ENCODE peak calls at places on chromosome 20, in ten cellular contexts. K is NCI-H2107; M is NAMALWA; V is RPMI8226; U is activated naive CD8-positive, alpha-beta T cell treated with anti-CD3 and anti-CD28 coated beads, Interleukin-2, amount 50 U/mL, for 16 hours; X is stimulated activated CD4-positive, alpha-beta T cell treated with anti-CD3 and anti-CD28 coated beads, Interleukin-2, amount 100 ng/mL, for 48 hours; Q is renal cortical epithelial cell; N is stimulated activated CD8-positive, alpha-beta memory T cell treated with anti-CD3 and anti-CD28 coated beads, Interleukin-7, amount 100 ng/mL, for 1 hour; F is kidney epithelial cell; L is iris pigment epithelial cell. H is an unnamed sample.

GRCh38 chr20:24783631-24784492 is 165.2 kb upstream of the CST7 start:
- DNase-seq in L (no peak), X (no peak), K (no peak), V (peak), M (peak), F (no peak), U (no peak), Q (no peak), N (no peak), H (no peak)

GRCh38 chr20:20549699-20550098 is 162.7 kb downstream of the RALGAPA2 start:
- DNase-seq in U (no peak), X (no peak), M (no peak), L (peak), Q (peak), V (no peak), N (no peak), K (no peak), F (peak), H (no peak)

GRCh38 chr20:50121858-50122271 is 8.9 kb upstream of the UBE2V1 start:
- DNase-seq in V (no peak), Q (no peak), X (no peak), L (peak), M (peak), N (no peak), U (no peak), K (no peak), F (no peak), H (no peak)

GRCh38 chr20:31819083-31819784 is at the start of gene MYLK2:
- DNase-seq in Q (no peak), U (no peak), L (no peak), X (no peak), K (no peak), V (no peak), N (no peak), F (no peak), M (no peak), H (no peak)

GRCh38 chr20:23257106-23257761 is 93.4 kb upstream of the NXT1 start:
- DNase-seq in Q (peak), U (no peak), K (no peak), N (no peak), V (peak), M (no peak), F (no peak), X (no peak), L (peak), H (no peak)

GRCh38 chr20:6007529-6008103 is 46.2 kb downstream of the LRRN4 start:
- DNase-seq in K (no peak), M (no peak), V (no peak), F (no peak), L (peak), N (no peak), X (no peak), U (no peak), Q (peak), H (no peak)

GRCh38 chr20:33311989-33312388 is 29.0 kb downstream of the BPIFB1 start:
- DNase-seq in K (no peak), L (no peak), X (no peak), Q (no peak), U (no peak), M (no peak), N (no peak), V (no peak), F (no peak), H (no peak)

GRCh38 chr20:45392733-45393132 is 14.6 kb upstream of the TP53TG5 start:
- DNase-seq in L (no peak), U (no peak), F (no peak), N (no peak), X (no peak), Q (no peak), M (no peak), V (no peak), K (no peak), H (no peak)

GRCh38 chr20:38092260-38092857 is 58.8 kb downstream of the RPRD1B start:
- DNase-seq in N (no peak), L (no peak), Q (no peak), X (no peak), U (no peak), F (no peak), M (no peak), K (no peak), V (no peak), H (no peak)

GRCh38 chr20:25499855-25500434 is 85.4 kb downstream of the NINL start:
- DNase-seq in L (no peak), N (no peak), F (no peak), U (no peak), M (peak), V (no peak), Q (no peak), X (no peak), K (no peak), H (no peak)

GRCh38 chr20:20276806-20277530 is 90.9 kb upstream of the INSM1 start:
- DNase-seq in M (no peak), N (no peak), Q (no peak), K (no peak), U (no peak), F (no peak), X (no peak), V (no peak), L (no peak), H (no peak)

GRCh38 chr20:24531626-24532419 is 62.4 kb downstream of the SYNDIG1 start:
- DNase-seq in K (no peak), Q (no peak), N (no peak), U (no peak), M (no peak), F (no peak), V (no peak), L (no peak), X (no peak), H (no peak)

GRCh38 chr20:32798046-32798985 is 21.4 kb upstream of the MAPRE1 start:
- DNase-seq in F (no peak), Q (no peak), N (no peak), K (no peak), L (no peak), M (no peak), V (no peak), X (no peak), U (no peak), H (no peak)

GRCh38 chr20:57665589-57665971 is 44.2 kb downstream of the PMEPA1 start:
- DNase-seq in X (no peak), U (no peak), Q (no peak), M (no peak), L (no peak), F (no peak), N (no peak), K (no peak), V (no peak), H (no peak)

GRCh38 chr20:54219751-54220426 is 12.0 kb downstream of the PFDN4 start:
- DNase-seq in M (peak), V (peak), K (no peak), L (peak), N (no peak), X (no peak), U (no peak), Q (peak), F (no peak), H (no peak)

GRCh38 chr20:63626424-63627128 is at the start of gene GMEB2:
- DNase-seq in Q (no peak), N (peak), U (no peak), F (no peak), M (no peak), X (peak), V (peak), K (peak), L (no peak), H (peak)

GRCh38 chr20:40766790-40767529 is 77.9 kb upstream of the MAFB start:
- DNase-seq in U (no peak), M (no peak), L (no peak), N (no peak), X (no peak), Q (no peak), V (no peak), K (no peak), F (no peak), H (no peak)

GRCh38 chr20:33539129-33539528 is 49.2 kb downstream of the CBFA2T2 start:
- DNase-seq in N (no peak), M (no peak), L (peak), U (no peak), X (no peak), V (no peak), F (no peak), K (no peak), Q (peak), H (no peak)

GRCh38 chr20:17227669-17228623 is 1.1 kb downstream of the PCSK2 start:
- DNase-seq in N (no peak), V (no peak), X (no peak), L (peak), U (no peak), Q (peak), M (no peak), K (no peak), F (no peak), H (no peak)

GRCh38 chr20:62860391-62860923 is 1.2 kb downstream of the TCFL5 start:
- DNase-seq in L (peak), K (no peak), X (no peak), Q (peak), U (no peak), F (no peak), M (no peak), V (no peak), N (no peak), H (no peak)

GRCh38 chr20:24667689-24668383 is 198.4 kb downstream of the SYNDIG1 start:
- DNase-seq in X (no peak), Q (no peak), L (no peak), M (no peak), N (no peak), K (no peak), U (no peak), V (no peak), F (no peak), H (no peak)

GRCh38 chr20:6740096-6740495 is 27.4 kb upstream of the BMP2 start:
- DNase-seq in M (no peak), V (no peak), U (no peak), F (peak), X (no peak), Q (peak), K (no peak), L (no peak), N (no peak), H (no peak)